ENCODE peak calls at places on chromosomes 13 and 19, in nine cellular contexts. T, L, U, J, B, K, G, S and O are unnamed samples.

GRCh38 chr19:34644991-34645461 is 31.9 kb downstream of the SCGB2B2 start:
- DNase-seq in T (no peak), L (no peak), U (no peak), J (no peak), B (no peak), K (no peak), G (no peak), S (no peak), O (peak; percentile 70)

GRCh38 chr13:75670496-75670895 is 34.4 kb downstream of the LMO7 start:
- DNase-seq in T (no peak), L (no peak), U (no peak), J (no peak), B (no peak), K (no peak), G (no peak), S (peak; percentile 37), O (no peak)

GRCh38 chr13:29613101-29613500 is 17.6 kb upstream of the SLC7A1 start:
- DNase-seq in T (no peak), L (no peak), U (no peak), J (no peak), B (no peak), K (no peak), G (no peak), S (no peak), O (no peak)

GRCh38 chr19:57887195-57887941 is 1.5 kb downstream of the ZNF814 start:
- DNase-seq in T (no peak), L (no peak), U (no peak), J (peak; percentile 12), B (no peak), K (no peak), G (no peak), S (no peak), O (no peak)

GRCh38 chr13:98141938-98142426 is 912 bp upstream of the FARP1 start:
- DNase-seq in T (peak; percentile 27), L (peak; percentile 45), U (no peak), J (peak; percentile 38), B (peak; percentile 72), K (peak; percentile 10), G (no peak), S (no peak), O (no peak)

GRCh38 chr19:40589723-40590429 is 11.3 kb upstream of the LTBP4 start:
- DNase-seq in T (no peak), L (no peak), U (no peak), J (no peak), B (no peak), K (no peak), G (no peak), S (no peak), O (no peak)

GRCh38 chr13:46475586-46475991 is 77.4 kb upstream of the LRCH1 start:
- DNase-seq in T (no peak), L (no peak), U (no peak), J (no peak), B (no peak), K (no peak), G (no peak), S (no peak), O (no peak)

GRCh38 chr13:24032252-24032651 is 128.3 kb upstream of the SPATA13 start:
- DNase-seq in T (no peak), L (no peak), U (no peak), J (no peak), B (no peak), K (no peak), G (no peak), S (no peak), O (no peak)

GRCh38 chr19:6113616-6114188 is 3.4 kb upstream of the RFX2 start:
- DNase-seq in T (peak; percentile 32), L (no peak), U (no peak), J (no peak), B (no peak), K (no peak), G (no peak), S (no peak), O (no peak)

DNA sequence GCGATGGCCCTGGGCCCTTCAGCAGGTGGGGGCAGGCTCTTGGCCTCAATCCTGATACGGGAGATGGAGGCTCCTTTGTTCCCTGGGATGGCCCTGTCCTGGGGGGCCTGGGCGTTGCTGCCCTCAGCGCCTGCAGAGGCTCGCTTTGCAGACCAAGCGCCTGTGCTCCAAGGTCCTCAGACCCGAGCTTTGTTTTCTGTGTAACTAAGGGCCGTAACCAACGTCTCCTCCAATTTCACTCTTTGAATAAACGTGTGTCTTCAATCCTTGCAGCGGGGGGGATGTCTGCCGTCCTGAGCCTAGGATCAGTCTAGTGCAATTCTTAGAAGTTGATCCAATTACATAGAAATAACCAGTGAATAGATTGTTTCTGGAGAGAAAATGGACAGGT is 5.2 kb downstream of the PTBP1 start:
- DNase-seq in T (no peak), L (no peak), U (no peak), J (no peak), B (no peak), K (no peak), G (no peak), S (peak; percentile 16), O (no peak)
- TF ChIP-seq POLR2AphosphoS5 in T (no peak), L (no peak), U (no peak), J (no peak), B (no peak), K (no peak), G (no peak), S (no peak), O (no peak)

GRCh38 chr19:38851622-38852230 is 1.9 kb upstream of the HNRNPL start:
- DNase-seq in T (peak; percentile 96), L (peak; percentile 96), U (peak; percentile 75), J (peak; percentile 97), B (peak; percentile 98), K (peak; percentile 96), G (peak; percentile 96), S (peak; percentile 86), O (peak; percentile 94)

GRCh38 chr19:38850976-38851621 is 1.3 kb upstream of the HNRNPL start:
- DNase-seq in T (no peak), L (no peak), U (no peak), J (peak; percentile 48), B (peak; percentile 80), K (no peak), G (peak; percentile 83), S (peak; percentile 19), O (no peak)

GRCh38 chr19:38849147-38849745 is 540 bp downstream of the HNRNPL start:
- DNase-seq in T (peak; percentile 97), L (peak; percentile 96), U (peak; percentile 84), J (peak; percentile 98), B (peak; percentile 99), K (peak; percentile 93), G (peak; percentile 97), S (peak; percentile 96), O (peak; percentile 93)

GRCh38 chr19:38849746-38850230 is at the start of gene HNRNPL:
- DNase-seq in T (peak; percentile 99), L (peak; percentile 99), U (no peak), J (peak; percentile 99), B (no peak), K (no peak), G (no peak), S (no peak), O (no peak)

DNA sequence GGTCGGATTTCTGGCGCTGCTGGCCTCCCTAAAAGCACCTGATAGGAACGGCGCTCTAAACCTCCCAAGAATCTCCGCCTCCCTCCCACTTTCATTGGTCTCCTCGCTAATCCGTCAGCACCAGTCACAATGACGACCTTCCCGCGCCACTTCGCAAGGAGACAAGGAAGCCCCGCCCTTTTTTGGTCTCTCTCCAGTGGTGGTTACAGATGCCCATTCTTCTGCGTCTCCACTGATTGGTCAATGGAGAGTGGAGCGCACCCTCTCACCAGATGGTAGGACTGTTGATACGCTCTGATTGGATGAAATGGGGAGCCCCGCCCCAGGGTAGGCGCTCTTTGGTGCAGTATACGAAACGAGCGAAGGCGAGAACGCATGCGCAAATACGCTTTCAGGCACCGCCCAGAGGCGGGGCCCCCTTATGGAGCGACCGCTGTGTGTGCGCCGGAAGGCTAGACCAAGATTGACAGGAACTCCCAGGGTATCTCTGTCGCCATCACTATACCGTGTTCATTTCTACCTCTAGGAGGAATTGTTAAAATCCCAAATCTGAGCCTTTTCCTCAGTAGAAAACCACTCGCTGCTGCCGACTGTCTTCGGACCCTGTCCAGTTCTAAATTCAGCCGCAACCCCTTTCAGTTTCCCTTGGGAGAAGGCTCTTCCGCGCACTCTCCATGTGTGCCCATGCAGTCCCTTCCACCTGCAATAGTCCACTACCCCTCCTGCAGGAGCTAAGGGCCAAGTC is 617 bp upstream of the HNRNPL start:
- DNase-seq in T (peak; percentile 100), L (peak; percentile 100), U (peak; percentile 100), J (peak; percentile 99), B (peak; percentile 100), K (peak; percentile 100), G (peak; percentile 100), S (peak; percentile 100), O (peak; percentile 100)
- TF ChIP-seq CTCF in T (no peak), L (peak; percentile 47), U (no peak), J (peak; percentile 27), B (peak; percentile 43), K (peak; percentile 48), G (peak; percentile 22), S (no peak), O (peak; percentile 75)

GRCh38 chr19:21321996-21322395 is 7.2 kb downstream of the ZNF708 start:
- DNase-seq in T (no peak), L (no peak), U (no peak), J (no peak), B (no peak), K (no peak), G (no peak), S (no peak), O (no peak)

GRCh38 chr19:21322528-21322927 is 6.7 kb downstream of the ZNF708 start:
- DNase-seq in T (no peak), L (no peak), U (no peak), J (no peak), B (no peak), K (no peak), G (no peak), S (no peak), O (peak; percentile 63)

GRCh38 chr19:21321134-21321533 is 8.1 kb downstream of the ZNF708 start:
- DNase-seq in T (no peak), L (no peak), U (no peak), J (no peak), B (no peak), K (no peak), G (no peak), S (no peak), O (no peak)

GRCh38 chr19:21326169-21326568 is 3.0 kb downstream of the ZNF708 start:
- DNase-seq in T (no peak), L (no peak), U (no peak), J (no peak), B (no peak), K (no peak), G (no peak), S (no peak), O (no peak)

DNA sequence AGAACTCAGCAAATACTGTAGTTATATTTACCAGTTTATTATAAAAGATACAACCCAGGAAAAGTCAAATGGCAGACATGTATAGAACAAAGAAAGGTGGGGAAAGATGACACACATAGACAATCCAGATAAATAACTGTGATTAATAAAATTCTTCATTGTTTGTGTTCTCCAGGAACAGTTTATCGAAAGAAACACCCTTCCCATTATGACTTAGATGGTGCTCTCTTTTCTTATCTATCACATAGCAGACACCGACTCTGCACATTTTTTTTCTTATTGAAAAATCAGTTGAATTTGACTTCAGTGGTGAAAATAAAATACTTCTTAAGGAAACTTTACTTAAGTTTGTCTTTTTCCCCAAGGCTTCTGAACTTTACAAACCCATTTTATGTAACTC is 6.2 kb downstream of the ZNF708 start:
- DNase-seq in T (no peak), L (no peak), U (no peak), J (no peak), B (no peak), K (no peak), G (no peak), S (no peak), O (no peak)
- TF ChIP-seq POLR2A in T (no peak), L (no peak), U (no peak), J (no peak), B (no peak), K (no peak), G (no peak), S (no peak), O (no peak)

GRCh38 chr19:45958320-45958719 is 15.3 kb downstream of the NOVA2 start:
- DNase-seq in T (no peak), L (no peak), U (no peak), J (no peak), B (no peak), K (no peak), G (no peak), S (no peak), O (no peak)
- TF ChIP-seq POLR2AphosphoS5 in T (no peak), L (no peak), U (no peak), J (no peak), B (no peak), K (no peak), G (no peak), S (no peak), O (no peak)